ENCODE peak calls at places on chromosomes 1 and 21, in four cellular contexts. One of them, this sample, is unnamed.

GRCh38 chr1:147794570-147794969 is 34.2 kb upstream of the GJA5 start:
- DNase-seq in caudate nucleus: no peak
- DNase-seq in heart left ventricle: peak; percentile 38
- DNase-seq in midbrain: no peak
- DNase-seq in this sample: no peak

GRCh38 chr1:28580706-28581530 is 11.1 kb upstream of the RAB42 start:
- DNase-seq in caudate nucleus: no peak
- DNase-seq in heart left ventricle: no peak
- DNase-seq in midbrain: peak; percentile 14
- DNase-seq in this sample: no peak

GRCh38 chr1:76129731-76130130 is 55.2 kb downstream of the ST6GALNAC3 start:
- DNase-seq in caudate nucleus: no peak
- DNase-seq in heart left ventricle: no peak
- DNase-seq in midbrain: no peak
- DNase-seq in this sample: no peak

GRCh38 chr1:35845766-35846165 is 37.2 kb upstream of the AGO1 start:
- DNase-seq in caudate nucleus: no peak
- DNase-seq in heart left ventricle: peak; percentile 29
- DNase-seq in midbrain: peak; percentile 35
- DNase-seq in this sample: no peak

GRCh38 chr1:62295921-62296451 is 23.2 kb downstream of the KANK4 start:
- DNase-seq in caudate nucleus: no peak
- DNase-seq in heart left ventricle: no peak
- DNase-seq in midbrain: no peak
- DNase-seq in this sample: no peak

GRCh38 chr1:201468501-201468843 is 516 bp downstream of the PHLDA3 start:
- DNase-seq in caudate nucleus: no peak
- DNase-seq in heart left ventricle: peak; percentile 41
- DNase-seq in midbrain: peak; percentile 61
- DNase-seq in this sample: no peak

GRCh38 chr1:230682882-230683610 is 30.9 kb downstream of the AGT start:
- DNase-seq in caudate nucleus: no peak
- DNase-seq in heart left ventricle: no peak
- DNase-seq in midbrain: no peak
- DNase-seq in this sample: no peak

GRCh38 chr1:246267896-246268295 is 239.2 kb downstream of the SMYD3 start:
- DNase-seq in caudate nucleus: no peak
- DNase-seq in heart left ventricle: no peak
- DNase-seq in midbrain: no peak
- DNase-seq in this sample: no peak

GRCh38 chr1:87642581-87643129 is 314.0 kb downstream of the LMO4 start:
- DNase-seq in caudate nucleus: no peak
- DNase-seq in heart left ventricle: no peak
- DNase-seq in midbrain: no peak
- DNase-seq in this sample: no peak

GRCh38 chr1:160978510-160978927 is 23.9 kb upstream of the ITLN2 start:
- DNase-seq in caudate nucleus: no peak
- DNase-seq in heart left ventricle: no peak
- DNase-seq in midbrain: no peak
- DNase-seq in this sample: no peak

GRCh38 chr1:23422313-23422877 is 2.2 kb downstream of the TCEA3 start:
- DNase-seq in caudate nucleus: no peak
- DNase-seq in heart left ventricle: peak; percentile 82
- DNase-seq in midbrain: no peak
- DNase-seq in this sample: no peak

GRCh38 chr1:226670062-226670461 is 69.0 kb downstream of the ITPKB start:
- DNase-seq in caudate nucleus: no peak
- DNase-seq in heart left ventricle: no peak
- DNase-seq in midbrain: peak; percentile 17
- DNase-seq in this sample: no peak

GRCh38 chr1:22769932-22770331 is 59.3 kb downstream of the EPHB2 start:
- DNase-seq in caudate nucleus: no peak
- DNase-seq in heart left ventricle: no peak
- DNase-seq in midbrain: no peak
- DNase-seq in this sample: no peak

GRCh38 chr1:90201467-90202358 is 206.8 kb downstream of the ZNF326 start:
- DNase-seq in caudate nucleus: no peak
- DNase-seq in heart left ventricle: no peak
- DNase-seq in midbrain: no peak
- DNase-seq in this sample: no peak

GRCh38 chr1:97806336-97806735 is 114.5 kb downstream of the DPYD start:
- DNase-seq in caudate nucleus: no peak
- DNase-seq in heart left ventricle: no peak
- DNase-seq in midbrain: no peak
- DNase-seq in this sample: no peak

GRCh38 chr1:186659946-186660472 is 20.2 kb downstream of the PTGS2 start:
- DNase-seq in caudate nucleus: no peak
- DNase-seq in heart left ventricle: no peak
- DNase-seq in midbrain: no peak
- DNase-seq in this sample: no peak

GRCh38 chr1:40039757-40040510 is 595 bp upstream of the CAP1 start:
- DNase-seq in caudate nucleus: no peak
- DNase-seq in heart left ventricle: peak; percentile 89
- DNase-seq in midbrain: peak; percentile 54
- DNase-seq in this sample: peak; percentile 28

GRCh38 chr1:23727362-23727811 is 15.9 kb upstream of the ELOA start:
- DNase-seq in caudate nucleus: no peak
- DNase-seq in heart left ventricle: peak; percentile 15
- DNase-seq in midbrain: peak; percentile 6
- DNase-seq in this sample: no peak

GRCh38 chr1:228015276-228016180 is 8.7 kb downstream of the WNT3A start:
- DNase-seq in caudate nucleus: no peak
- DNase-seq in heart left ventricle: no peak
- DNase-seq in midbrain: no peak
- DNase-seq in this sample: no peak

GRCh38 chr21:39984613-39985012 is 117.4 kb downstream of the PCP4 start:
- DNase-seq in caudate nucleus: no peak
- DNase-seq in heart left ventricle: no peak
- DNase-seq in midbrain: peak; percentile 2
- DNase-seq in this sample: no peak

GRCh38 chr21:36626791-36627190 is 72.1 kb upstream of the SIM2 start:
- DNase-seq in caudate nucleus: no peak
- DNase-seq in heart left ventricle: no peak
- DNase-seq in midbrain: no peak
- DNase-seq in this sample: no peak

GRCh38 chr1:247857069-247857985 is at the start of gene TRIM58:
- DNase-seq in caudate nucleus: no peak
- DNase-seq in heart left ventricle: no peak
- DNase-seq in midbrain: no peak
- DNase-seq in this sample: no peak

GRCh38 chr1:228141871-228142615 is 2.0 kb downstream of the GUK1 start:
- DNase-seq in caudate nucleus: no peak
- DNase-seq in heart left ventricle: peak; percentile 13
- DNase-seq in midbrain: no peak
- DNase-seq in this sample: no peak

GRCh38 chr1:53160924-53161378 is 18.5 kb upstream of the SLC1A7 start:
- DNase-seq in caudate nucleus: no peak
- DNase-seq in heart left ventricle: no peak
- DNase-seq in midbrain: no peak
- DNase-seq in this sample: no peak

GRCh38 chr1:152996633-152997385 is 4.7 kb upstream of the SPRR3 start:
- DNase-seq in caudate nucleus: no peak
- DNase-seq in heart left ventricle: no peak
- DNase-seq in midbrain: peak; percentile 44
- DNase-seq in this sample: peak; percentile 21

GRCh38 chr1:226606311-226607267 is 58.0 kb downstream of the STUM start:
- DNase-seq in caudate nucleus: no peak
- DNase-seq in heart left ventricle: no peak
- DNase-seq in midbrain: no peak
- DNase-seq in this sample: no peak

GRCh38 chr1:76336951-76337371 is 262.4 kb downstream of the ST6GALNAC3 start:
- DNase-seq in caudate nucleus: peak; percentile 60
- DNase-seq in heart left ventricle: peak; percentile 57
- DNase-seq in midbrain: peak; percentile 51
- DNase-seq in this sample: peak; percentile 1

GRCh38 chr1:177561436-177561835 is 390.7 kb downstream of the BRINP2 start:
- DNase-seq in caudate nucleus: no peak
- DNase-seq in heart left ventricle: no peak
- DNase-seq in midbrain: no peak
- DNase-seq in this sample: no peak

GRCh38 chr1:210692796-210693195 is 364.1 kb downstream of the HHAT start:
- DNase-seq in caudate nucleus: no peak
- DNase-seq in heart left ventricle: no peak
- DNase-seq in midbrain: no peak
- DNase-seq in this sample: no peak

GRCh38 chr21:38506606-38507331 is 8.5 kb upstream of the ERG start:
- DNase-seq in caudate nucleus: no peak
- DNase-seq in heart left ventricle: no peak
- DNase-seq in midbrain: no peak
- DNase-seq in this sample: no peak

GRCh38 chr1:41305576-41306365 is 55.5 kb upstream of the FOXO6 start:
- DNase-seq in caudate nucleus: no peak
- DNase-seq in heart left ventricle: no peak
- DNase-seq in midbrain: no peak
- DNase-seq in this sample: no peak

GRCh38 chr1:2269922-2270259 is 41.8 kb downstream of the SKI start:
- DNase-seq in caudate nucleus: no peak
- DNase-seq in heart left ventricle: no peak
- DNase-seq in midbrain: no peak
- DNase-seq in this sample: no peak

GRCh38 chr21:46421756-46422555 is 36.7 kb upstream of the DIP2A start:
- DNase-seq in caudate nucleus: no peak
- DNase-seq in heart left ventricle: no peak
- DNase-seq in midbrain: no peak
- DNase-seq in this sample: no peak